ENCODE peak calls at places on chromosomes 6 and 20, in nine cellular contexts. R is endodermal cell; M is pons; K is hypothalamus; J is stomach; S is SW 1271; L is A172; A is effector CD4-positive, alpha-beta T cell; B is D341Med. I is an unnamed sample.

GRCh38 chr20:46021361-46022359 is 7.4 kb upstream of the SLC12A5 start:
- DNase-seq in S (peak; percentile 45), K (peak; percentile 80), A (peak; percentile 28), R (peak; percentile 100), M (no peak), L (peak; percentile 57), B (peak; percentile 91), J (peak; percentile 39), I (no peak)

GRCh38 chr20:25083773-25084615 is 2.1 kb upstream of the VSX1 start:
- DNase-seq in M (no peak), R (peak; percentile 91), K (no peak), A (no peak), B (peak; percentile 79), L (no peak), S (no peak), J (peak; percentile 48), I (no peak)

GRCh38 chr6:165814669-165815068 is 151.6 kb upstream of the PDE10A start:
- DNase-seq in M (no peak), B (no peak), J (no peak), L (no peak), S (no peak), A (no peak), K (no peak), R (no peak), I (no peak)

GRCh38 chr20:48463916-48464315 is 363.9 kb downstream of the PREX1 start:
- DNase-seq in J (no peak), B (no peak), K (peak; percentile 15), M (no peak), S (no peak), R (no peak), A (no peak), L (peak; percentile 28), I (peak; percentile 35)

GRCh38 chr6:166575190-166575589 is 11.3 kb downstream of the RAMACL start:
- DNase-seq in B (no peak), R (peak; percentile 30), A (no peak), M (no peak), L (no peak), S (no peak), J (no peak), K (no peak), I (no peak)

GRCh38 chr20:3255728-3256127 is 16.7 kb upstream of the SLC4A11 start:
- DNase-seq in B (no peak), K (no peak), M (no peak), J (no peak), S (no peak), A (no peak), L (no peak), R (no peak), I (no peak)

GRCh38 chr6:17457405-17457804 is 64.0 kb downstream of the CAP2 start:
- DNase-seq in K (no peak), R (no peak), B (no peak), S (no peak), A (no peak), L (no peak), M (no peak), J (no peak), I (no peak)

GRCh38 chr6:82015043-82015442 is 232.5 kb downstream of the IBTK start:
- DNase-seq in J (no peak), S (no peak), R (no peak), L (peak; percentile 31), B (no peak), A (no peak), K (no peak), M (no peak), I (no peak)

I was measured in RKO.